ENCODE peak calls at places on chromosomes 11 and 22, in ten cellular contexts. V is ovary, B is A549, Y is transverse colon, G is tibial nerve, H is stomach, N is thyroid gland, J is right lobe of liver, S is sigmoid colon, R is lower leg skin. K is an unnamed sample.
A peak's percentile ranks its signal among the peaks of the same experiment; 100 is the strongest.

GRCh38 chr11:117898059-117898458 is 21.6 kb upstream of the FXYD6 start:
- DNase-seq in V (peak; percentile 7), G (no peak), R (no peak), H (no peak), J (peak; percentile 24), S (peak; percentile 34), Y (no peak), B (no peak), N (no peak), K (no peak)

GRCh38 chr11:134282121-134283045 is 6.2 kb downstream of the GLB1L3 start:
- DNase-seq in N (peak; percentile 77), J (peak; percentile 76), Y (no peak), B (no peak), H (peak; percentile 55), S (no peak), G (no peak), V (no peak), R (peak; percentile 14), K (no peak)

GRCh38 chr11:26842458-26842841 is 120.6 kb upstream of the SLC5A12 start:
- DNase-seq in B (no peak), G (no peak), J (no peak), R (no peak), H (no peak), N (no peak), V (no peak), Y (no peak), S (peak; percentile 63), K (no peak)

GRCh38 chr22:40215266-40215665 is 37.5 kb downstream of the TNRC6B start:
- DNase-seq in S (no peak), J (no peak), Y (no peak), H (peak; percentile 28), B (no peak), R (no peak), V (no peak), G (no peak), N (peak; percentile 51), K (peak; percentile 64)

GRCh38 chr11:67023957-67024353 is 1.0 kb downstream of the SYT12 start:
- DNase-seq in V (no peak), N (no peak), G (no peak), B (no peak), Y (no peak), R (no peak), J (no peak), H (no peak), S (no peak), K (no peak)

GRCh38 chr11:111307472-111308108 is 9.2 kb downstream of the POU2AF3 start:
- DNase-seq in N (no peak), Y (no peak), S (no peak), H (no peak), R (no peak), G (no peak), V (no peak), J (no peak), B (no peak), K (no peak)

GRCh38 chr11:12121011-12121410 is 10.6 kb downstream of the MICAL2 start:
- DNase-seq in B (no peak), J (no peak), R (no peak), G (no peak), V (no peak), Y (no peak), N (no peak), H (no peak), S (no peak), K (no peak)

GRCh38 chr22:50178871-50179869 is 6.5 kb upstream of the TRABD start:
- DNase-seq in V (peak; percentile 40), R (no peak), S (peak; percentile 61), Y (peak; percentile 11), N (no peak), B (no peak), G (no peak), H (no peak), J (peak; percentile 46), K (no peak)

GRCh38 chr11:121067453-121067852 is 33.6 kb upstream of the TECTA start:
- DNase-seq in J (no peak), R (no peak), N (no peak), V (no peak), Y (no peak), S (no peak), H (no peak), B (no peak), G (no peak), K (no peak)
- TF ChIP-seq POLR2A in J (peak; percentile 60), R (no peak), N (no peak), V (no peak), Y (peak; percentile 29), S (no peak), H (no peak), B (no peak), G (no peak), K (no peak)

GRCh38 chr22:45504703-45505341 is 2.1 kb downstream of the FBLN1 start:
- DNase-seq in N (no peak), Y (no peak), V (peak; percentile 57), S (no peak), B (no peak), G (no peak), R (no peak), J (no peak), H (no peak), K (peak; percentile 48)
- H3K4me3 ChIP-seq in N (no peak overlapping the region), Y (peak overlapping the region; percentile 55), V (peak overlapping the region; percentile 60), S (peak overlapping the region; percentile 60), B (no peak overlapping the region), G (peak overlapping the region; percentile 39), R (peak overlapping the region; percentile 52), J (no peak overlapping the region), H (peak overlapping the region; percentile 58), K (no peak overlapping the region)

GRCh38 chr11:64868904-64869570 is 9.4 kb downstream of the EHD1 start:
- DNase-seq in G (no peak), R (no peak), B (peak; percentile 72), S (no peak), N (peak; percentile 23), Y (no peak), H (no peak), V (peak; percentile 61), J (no peak), K (no peak)

GRCh38 chr11:64870176-64870892 is 8.1 kb downstream of the EHD1 start:
- DNase-seq in V (no peak), R (no peak), J (no peak), Y (peak; percentile 36), S (peak; percentile 81), B (no peak), H (no peak), G (no peak), N (peak; percentile 17), K (peak; percentile 66)

GRCh38 chr11:64867748-64868462 is 10.5 kb downstream of the EHD1 start:
- DNase-seq in R (no peak), H (no peak), Y (no peak), V (no peak), S (no peak), G (no peak), J (no peak), B (no peak), N (no peak), K (no peak)

GRCh38 chr11:64870893-64871849 is 7.2 kb downstream of the EHD1 start:
- DNase-seq in N (no peak), J (no peak), Y (peak; percentile 64), B (no peak), S (no peak), G (no peak), R (no peak), V (no peak), H (no peak), K (no peak)

GRCh38 chr11:64869571-64870175 is 8.7 kb downstream of the EHD1 start:
- DNase-seq in B (no peak), G (no peak), R (no peak), V (no peak), Y (no peak), J (no peak), N (no peak), H (no peak), S (no peak), K (no peak)
- TF ChIP-seq POLR2A in B (no peak), G (no peak), R (no peak), V (no peak), Y (no peak), J (no peak), N (no peak), H (no peak), S (no peak), K (no peak)

GRCh38 chr11:123475478-123475877 is 45.4 kb downstream of the GRAMD1B start:
- DNase-seq in H (no peak), Y (no peak), G (no peak), R (no peak), J (no peak), N (no peak), B (peak; percentile 22), V (no peak), S (peak; percentile 18), K (peak; percentile 43)
- H3K4me3 ChIP-seq in H (no peak overlapping the region), Y (no peak overlapping the region), G (no peak overlapping the region), R (no peak overlapping the region), J (no peak overlapping the region), N (no peak overlapping the region), B (no peak overlapping the region), V (no peak overlapping the region), S (no peak overlapping the region), K (no peak overlapping the region)

GRCh38 chr11:96342971-96343711 is at the start of gene MAML2:
- DNase-seq in H (peak; percentile 94), G (peak; percentile 86), B (peak; percentile 94), S (peak; percentile 97), N (peak; percentile 92), J (peak; percentile 91), Y (peak; percentile 95), R (peak; percentile 94), V (peak; percentile 91), K (peak; percentile 95)
- TF ChIP-seq POLR2A in H (no peak), G (no peak), B (no peak), S (no peak), N (no peak), J (no peak), Y (no peak), R (no peak), V (no peak), K (no peak)

GRCh38 chr11:73382747-73383146 is 6.5 kb downstream of the RELT start:
- DNase-seq in Y (no peak), H (no peak), S (no peak), R (no peak), V (no peak), G (no peak), J (no peak), B (no peak), N (no peak), K (no peak)
- H3K4me3 ChIP-seq in Y (no peak overlapping the region), H (no peak overlapping the region), S (no peak overlapping the region), R (no peak overlapping the region), V (no peak overlapping the region), G (no peak overlapping the region), J (no peak overlapping the region), B (no peak overlapping the region), N (no peak overlapping the region), K (no peak overlapping the region)

GRCh38 chr22:41907436-41908401 is 7.2 kb downstream of the SHISA8 start:
- DNase-seq in R (no peak), S (no peak), V (no peak), G (no peak), B (no peak), J (peak; percentile 34), Y (no peak), N (no peak), H (no peak), K (peak; percentile 51)
- TF ChIP-seq POLR2A in R (no peak), S (no peak), V (no peak), G (no peak), B (no peak), J (no peak), Y (no peak), N (no peak), H (no peak), K (no peak)

GRCh38 chr22:30557243-30557642 is 10.7 kb upstream of the SEC14L6 start:
- DNase-seq in G (no peak), B (no peak), V (no peak), R (no peak), Y (no peak), S (no peak), J (no peak), N (no peak), H (no peak), K (no peak)
- H3K4me3 ChIP-seq in G (no peak overlapping the region), B (no peak overlapping the region), V (no peak overlapping the region), R (no peak overlapping the region), Y (no peak overlapping the region), S (no peak overlapping the region), J (no peak overlapping the region), N (no peak overlapping the region), H (no peak overlapping the region), K (no peak overlapping the region)